ENCODE peak calls at places on chromosomes 3 and 15, in four cellular contexts. F is IMR-90, H is heart right ventricle, C is sigmoid colon. O is an unnamed sample. For H3K4me1, the result is how much of the 10 kb centered on the place peaks cover.

GRCh38 chr3:170717410-170718402 is 131.8 kb upstream of the SLC7A14 start:
- DNase-seq in F (peak), H (peak), C (peak), O (no peak)

GRCh38 chr15:23546158-23546557 is 19.3 kb upstream of the MKRN3 start:
- DNase-seq in F (no peak), H (no peak), C (no peak), O (no peak)

GRCh38 chr3:45414341-45414740 is 26.0 kb downstream of the LARS2 start:
- DNase-seq in F (no peak), H (no peak), C (no peak), O (no peak)

GRCh38 chr15:32802296-32802936 is 84.6 kb downstream of the GREM1 start:
- DNase-seq in F (peak), H (no peak), C (no peak), O (no peak)

GRCh38 chr15:59456114-59456513 is 18.1 kb downstream of the FAM81A start:
- DNase-seq in F (no peak), H (no peak), C (no peak), O (no peak)

GRCh38 chr15:82882250-82882928 is 70.1 kb downstream of the HOMER2 start:
- DNase-seq in F (no peak), H (no peak), C (no peak), O (no peak)

GRCh38 chr3:181210275-181210674 is 220.7 kb upstream of the DNAJC19 start:
- DNase-seq in F (peak), H (no peak), C (no peak), O (no peak)

GRCh38 chr15:60070838-60071493 is 66.9 kb downstream of the FOXB1 start:
- DNase-seq in F (peak), H (no peak), C (no peak), O (no peak)

GRCh38 chr3:14371573-14372474 is 30.6 kb upstream of the SLC6A6 start:
- DNase-seq in F (peak), H (peak), C (peak), O (peak)

GRCh38 chr3:84547971-84548970 is 410.5 kb upstream of the CADM2 start:
- DNase-seq in F (no peak), H (no peak), C (peak), O (no peak)

GRCh38 chr15:84826369-84826823 is 9.2 kb downstream of the ALPK3 start:
- DNase-seq in F (no peak), H (no peak), C (no peak), O (no peak)

GRCh38 chr3:71723452-71724170 is 1.6 kb downstream of the EIF4E3 start:
- DNase-seq in F (no peak), H (no peak), C (no peak), O (no peak)

DNA sequence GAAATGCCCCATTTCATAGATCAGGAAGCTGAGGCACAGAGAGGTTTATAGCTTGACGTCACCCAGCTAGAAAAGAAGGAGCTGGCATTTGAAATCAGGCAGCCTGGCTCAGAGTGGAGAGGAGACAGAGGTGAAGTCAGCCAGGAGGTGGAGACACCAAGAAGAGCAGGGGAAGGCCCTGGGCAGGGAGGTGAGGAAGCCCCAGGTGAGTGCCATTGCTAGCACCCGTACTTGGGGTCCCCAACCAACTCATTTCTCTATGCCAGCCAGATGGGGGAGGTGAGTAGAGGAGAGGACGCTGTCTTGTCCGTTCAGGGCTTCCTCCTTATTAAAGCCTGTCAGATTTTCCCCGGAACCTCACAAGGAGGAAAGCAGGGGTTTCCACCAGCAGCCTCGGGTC is 149.6 kb upstream of the TLE3 start:
- DNase-seq in F (no peak), H (no peak), C (peak), O (no peak)
- H3K4me1 ChIP-seq in F (under half), H (under half), C (under half), O (under half)

DNA sequence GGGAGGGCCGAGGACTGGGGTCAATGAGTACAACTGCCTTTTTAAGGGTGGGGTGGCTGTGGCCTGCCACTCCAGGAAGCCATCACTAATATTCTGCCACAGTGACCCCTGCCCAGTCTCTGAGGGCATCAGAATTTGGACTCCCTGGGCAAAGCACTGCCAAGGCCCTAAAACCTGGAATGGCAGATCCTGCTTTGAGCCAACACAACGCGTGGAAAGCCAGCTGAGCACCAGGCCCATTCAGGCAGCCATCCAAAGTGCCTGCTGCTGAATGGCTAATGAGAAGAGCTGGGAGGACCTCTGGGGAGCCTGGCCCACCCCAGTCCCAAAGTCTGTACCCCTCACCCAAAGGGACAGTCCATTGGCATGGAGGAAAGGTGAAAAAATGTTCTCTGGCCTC is 5.0 kb downstream of the TWF2 start:
- DNase-seq in F (no peak), H (no peak), C (no peak), O (no peak)
- H3K4me1 ChIP-seq in F (under half), H (half or more), C (half or more), O (under half)

DNA sequence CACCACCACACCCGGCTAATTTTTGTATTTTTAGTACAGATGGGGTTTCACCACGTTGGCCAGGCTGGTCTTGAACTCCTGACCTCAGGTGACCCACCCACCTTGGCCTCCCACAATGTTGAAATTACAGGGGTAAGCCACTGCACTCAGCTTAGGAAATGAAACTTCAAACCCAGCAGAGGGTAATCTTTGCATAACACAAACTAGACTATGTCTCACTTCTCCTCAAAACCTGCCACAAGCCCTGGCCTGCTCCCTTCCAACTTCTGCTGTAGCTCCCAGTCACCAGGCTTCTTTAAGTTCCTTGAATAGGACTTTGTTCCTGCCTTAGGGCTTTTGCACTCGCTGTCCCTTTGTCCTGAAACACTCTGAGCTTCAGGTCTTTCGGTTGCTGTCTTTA is 39.2 kb upstream of the SEMA4B start:
- DNase-seq in F (no peak), H (no peak), C (no peak), O (no peak)
- H3K4me1 ChIP-seq in F (under half), H (under half), C (under half), O (under half)

GRCh38 chr15:56323435-56323834 is 41.8 kb upstream of the TEX9 start:
- DNase-seq in F (no peak), H (no peak), C (no peak), O (no peak)

GRCh38 chr15:56325186-56325585 is 40.0 kb upstream of the TEX9 start:
- DNase-seq in F (peak), H (no peak), C (no peak), O (no peak)

GRCh38 chr15:56322444-56322843 is 42.8 kb upstream of the TEX9 start:
- DNase-seq in F (no peak), H (no peak), C (no peak), O (no peak)

GRCh38 chr15:56327721-56328502 is 37.3 kb upstream of the TEX9 start:
- DNase-seq in F (no peak), H (no peak), C (no peak), O (peak)
- H3K4me1 ChIP-seq in F (under half), H (under half), C (under half), O (under half)

DNA sequence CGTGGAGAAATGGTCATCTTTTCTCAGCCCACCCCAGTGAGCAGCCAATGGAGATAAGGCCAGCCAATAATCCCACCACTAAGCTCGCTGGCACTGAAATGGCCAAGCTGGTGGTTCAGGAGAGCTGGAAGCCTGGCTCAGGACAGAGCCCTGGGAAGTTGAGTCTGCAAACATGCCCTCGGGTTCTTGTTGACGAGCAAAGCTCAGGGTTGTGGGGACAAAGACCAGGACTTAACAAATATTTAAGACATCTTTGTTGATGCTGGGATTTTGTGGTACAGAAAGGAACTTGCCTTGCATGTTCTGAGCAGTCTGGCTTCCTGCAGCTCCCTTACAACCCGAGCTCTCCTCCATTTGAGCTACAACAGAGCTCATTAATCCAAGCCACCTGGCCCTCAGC is 4.4 kb downstream of the FAH start:
- DNase-seq in F (no peak), H (no peak), C (no peak), O (no peak)
- H3K4me1 ChIP-seq in F (under half), H (under half), C (under half), O (under half)

GRCh38 chr15:63815211-63815610 is 18.5 kb downstream of the HERC1 start:
- DNase-seq in F (no peak), H (no peak), C (no peak), O (no peak)
- H3K4me1 ChIP-seq in F (under half), H (half or more), C (half or more), O (under half)

GRCh38 chr15:68626283-68626682 is 47.5 kb downstream of the CORO2B start:
- DNase-seq in F (no peak), H (no peak), C (no peak), O (no peak)
- H3K4me1 ChIP-seq in F (under half), H (under half), C (under half), O (under half)

O was measured in breast epithelium.